ENCODE peak calls at places on chromosomes 3 and 15, in six cellular contexts. F, Q, I, D, L and E are unnamed samples.
A peak's percentile ranks its signal among the peaks of the same experiment; 100 is the strongest.

GRCh38 chr3:14142567-14143270 is 17.9 kb downstream of the TMEM43 start:
- DNase-seq in F (no peak), Q (no peak), I (no peak), D (peak; percentile 60), L (no peak), E (no peak)

GRCh38 chr3:108602249-108602934 is 12.9 kb downstream of the DZIP3 start:
- DNase-seq in F (no peak), Q (no peak), I (no peak), D (peak; percentile 37), L (no peak), E (no peak)

GRCh38 chr3:64176461-64176996 is 48.7 kb downstream of the PRICKLE2 start:
- DNase-seq in F (no peak), Q (peak; percentile 54), I (no peak), D (no peak), L (no peak), E (no peak)

GRCh38 chr3:134517796-134518195 is 31.9 kb downstream of the CEP63 start:
- DNase-seq in F (no peak), Q (peak; percentile 54), I (peak; percentile 9), D (no peak), L (no peak), E (no peak)

GRCh38 chr15:82963356-82964341 is 11.1 kb upstream of the HOMER2 start:
- DNase-seq in F (no peak), Q (no peak), I (no peak), D (no peak), L (no peak), E (no peak)

GRCh38 chr15:55707985-55708384 is 35.0 kb downstream of the PRTG start:
- DNase-seq in F (no peak), Q (no peak), I (no peak), D (no peak), L (no peak), E (no peak)

GRCh38 chr3:138812806-138813205 is 21.9 kb downstream of the PIK3CB start:
- DNase-seq in F (no peak), Q (peak; percentile 15), I (no peak), D (no peak), L (no peak), E (no peak)

GRCh38 chr3:30692498-30693130 is 86.2 kb downstream of the TGFBR2 start:
- DNase-seq in F (no peak), Q (no peak), I (no peak), D (no peak), L (no peak), E (no peak)

GRCh38 chr3:42019953-42020260 is 58.0 kb upstream of the ULK4 start:
- DNase-seq in F (no peak), Q (no peak), I (no peak), D (no peak), L (no peak), E (no peak)

GRCh38 chr3:13479332-13479581 is 849 bp upstream of the HDAC11 start:
- DNase-seq in F (no peak), Q (no peak), I (peak; percentile 30), D (no peak), L (no peak), E (no peak)

GRCh38 chr3:194148383-194148782 is 12.4 kb downstream of the HES1 start:
- DNase-seq in F (no peak), Q (peak; percentile 70), I (no peak), D (no peak), L (peak; percentile 65), E (no peak)

GRCh38 chr15:62404194-62404985 is 239.3 kb upstream of the C2CD4B start:
- DNase-seq in F (no peak), Q (peak; percentile 13), I (no peak), D (no peak), L (no peak), E (no peak)

GRCh38 chr15:79412429-79412828 is 19.7 kb upstream of the MINAR1 start:
- DNase-seq in F (no peak), Q (no peak), I (no peak), D (no peak), L (no peak), E (no peak)

GRCh38 chr15:25987638-25988037 is 124.5 kb upstream of the ATP10A start:
- DNase-seq in F (no peak), Q (no peak), I (no peak), D (no peak), L (no peak), E (no peak)

GRCh38 chr15:85828869-85829268 is 34.1 kb upstream of the KLHL25 start:
- DNase-seq in F (no peak), Q (no peak), I (no peak), D (no peak), L (no peak), E (no peak)

GRCh38 chr15:45114076-45114750 is at the start of the genes DUOX2 and DUOXA2:
- DNase-seq in F (no peak), Q (no peak), I (no peak), D (no peak), L (no peak), E (no peak)

GRCh38 chr15:69593981-69594966 is 141.7 kb downstream of the RPLP1 start:
- DNase-seq in F (no peak), Q (peak; percentile 5), I (no peak), D (no peak), L (peak; percentile 26), E (no peak)

GRCh38 chr3:112874725-112875124 is 28.1 kb upstream of the CD200R1L start:
- DNase-seq in F (no peak), Q (no peak), I (no peak), D (no peak), L (no peak), E (no peak)

GRCh38 chr15:92205255-92205739 is 188.4 kb upstream of the ST8SIA2 start:
- DNase-seq in F (no peak), Q (no peak), I (no peak), D (no peak), L (no peak), E (no peak)

GRCh38 chr15:59159210-59159609 is 47.4 kb upstream of the LDHAL6B start:
- DNase-seq in F (no peak), Q (no peak), I (no peak), D (no peak), L (no peak), E (no peak)

GRCh38 chr3:56976666-56977560 is 83.6 kb upstream of the SPATA12 start:
- DNase-seq in F (no peak), Q (peak; percentile 59), I (no peak), D (no peak), L (peak; percentile 75), E (no peak)

GRCh38 chr3:14507757-14508504 is 32.2 kb downstream of the GRIP2 start:
- DNase-seq in F (no peak), Q (no peak), I (no peak), D (no peak), L (no peak), E (no peak)

GRCh38 chr3:126750760-126751129 is 46.7 kb downstream of the CHCHD6 start:
- DNase-seq in F (no peak), Q (no peak), I (no peak), D (no peak), L (no peak), E (no peak)

GRCh38 chr3:28595364-28595763 is 246.7 kb upstream of the AZI2 start:
- DNase-seq in F (no peak), Q (no peak), I (no peak), D (no peak), L (no peak), E (no peak)

GRCh38 chr3:167978071-167978470 is 117.7 kb downstream of the GOLIM4 start:
- DNase-seq in F (no peak), Q (no peak), I (no peak), D (no peak), L (no peak), E (no peak)

GRCh38 chr3:61814674-61815073 is 253.3 kb downstream of the PTPRG start:
- DNase-seq in F (no peak), Q (no peak), I (no peak), D (no peak), L (no peak), E (no peak)

GRCh38 chr15:76799760-76800159 is 105.4 kb downstream of the SCAPER start:
- DNase-seq in F (no peak), Q (peak; percentile 58), I (no peak), D (no peak), L (no peak), E (no peak)

GRCh38 chr15:86650084-86650483 is 570.4 kb downstream of the AGBL1 start:
- DNase-seq in F (no peak), Q (no peak), I (no peak), D (peak; percentile 25), L (no peak), E (no peak)

GRCh38 chr3:149790265-149790664 is 2.1 kb downstream of the ANKUB1 start:
- DNase-seq in F (no peak), Q (peak; percentile 67), I (no peak), D (no peak), L (no peak), E (no peak)

GRCh38 chr15:45670061-45670460 is 35.2 kb downstream of the SQOR start:
- DNase-seq in F (no peak), Q (peak; percentile 11), I (no peak), D (no peak), L (no peak), E (no peak)

GRCh38 chr3:15323063-15323462 is 9.3 kb downstream of the SH3BP5 start:
- DNase-seq in F (no peak), Q (no peak), I (no peak), D (no peak), L (no peak), E (no peak)

GRCh38 chr3:67094769-67095168 is 96.7 kb downstream of the KBTBD8 start:
- DNase-seq in F (no peak), Q (peak; percentile 75), I (no peak), D (no peak), L (no peak), E (no peak)

GRCh38 chr3:130644600-130645232 is 101.9 kb downstream of the PIK3R4 start:
- DNase-seq in F (no peak), Q (no peak), I (no peak), D (no peak), L (no peak), E (no peak)

GRCh38 chr3:183449791-183450190 is 21.4 kb upstream of the MCF2L2 start:
- DNase-seq in F (no peak), Q (peak; percentile 64), I (no peak), D (no peak), L (no peak), E (no peak)

GRCh38 chr15:70356919-70357318 is 259.2 kb upstream of the TLE3 start:
- DNase-seq in F (no peak), Q (peak; percentile 23), I (no peak), D (no peak), L (no peak), E (no peak)

GRCh38 chr3:127970966-127971592 is 56.0 kb downstream of the KBTBD12 start:
- DNase-seq in F (peak; percentile 29), Q (peak; percentile 71), I (peak; percentile 51), D (peak; percentile 43), L (no peak), E (peak; percentile 59)

GRCh38 chr3:172856766-172857742 is 106.5 kb downstream of the ECT2 start:
- DNase-seq in F (no peak), Q (peak; percentile 43), I (no peak), D (no peak), L (no peak), E (no peak)

GRCh38 chr3:76011121-76011520 is 225.8 kb upstream of the ZNF717 start:
- DNase-seq in F (no peak), Q (no peak), I (no peak), D (no peak), L (no peak), E (no peak)

GRCh38 chr3:13517253-13517977 is 31.5 kb upstream of the FBLN2 start:
- DNase-seq in F (no peak), Q (no peak), I (no peak), D (no peak), L (no peak), E (no peak)